ENCODE peak calls at places on chromosome 12, in eight cellular contexts. T is stomach, F is hepatocyte, B is psoas muscle, I is body of pancreas, V is fibroblast of lung, A is left ventricle myocardium inferior, W is cardiac muscle cell. H is an unnamed sample. For H3K9me3, the result is how much of the 10 kb centered on the place peaks cover.

GRCh38 chr12:3207174-3207573 is 130.0 kb downstream of the TSPAN9 start:
- DNase-seq in I (no peak), A (no peak), F (no peak), T (no peak), B (no peak), V (no peak), W (no peak), H (no peak)

GRCh38 chr12:132924356-132924755 is 31.8 kb downstream of the ZNF605 start:
- DNase-seq in W (no peak), F (no peak), B (no peak), I (no peak), T (no peak), V (no peak), A (no peak), H (no peak)

GRCh38 chr12:8914716-8915526 is 612 bp downstream of the PHC1 start:
- DNase-seq in B (peak), I (peak), A (peak), T (peak), F (peak), V (peak), W (peak), H (peak)

GRCh38 chr12:10366875-10367274 is 23.0 kb downstream of the KLRK1 start:
- DNase-seq in A (no peak), I (no peak), W (peak), B (no peak), T (no peak), V (no peak), F (peak), H (no peak)

GRCh38 chr12:65308601-65309071 is 30.2 kb downstream of the MSRB3 start:
- DNase-seq in F (no peak), T (no peak), A (no peak), W (peak), B (no peak), I (no peak), V (peak), H (no peak)

GRCh38 chr12:32671930-32672785 is 6.9 kb upstream of the DNM1L start:
- DNase-seq in B (no peak), A (no peak), I (peak), T (peak), F (peak), W (peak), V (peak), H (no peak)

GRCh38 chr12:20798561-20798960 is 11.9 kb upstream of the SLCO1B3 start:
- DNase-seq in V (peak), T (no peak), W (peak), F (peak), A (no peak), B (no peak), I (no peak), H (no peak)

GRCh38 chr12:62469704-62470103 is 3.1 kb downstream of the MON2 start:
- DNase-seq in W (no peak), I (no peak), A (no peak), T (no peak), B (no peak), F (no peak), V (no peak), H (no peak)

GRCh38 chr12:101414533-101415119 is 7.1 kb upstream of the ARL1 start:
- DNase-seq in I (peak), W (peak), B (no peak), A (no peak), F (peak), T (no peak), V (peak), H (no peak)

GRCh38 chr12:69933115-69933552 is 108.1 kb downstream of the MYRFL start:
- DNase-seq in F (no peak), T (no peak), A (no peak), I (no peak), V (no peak), W (no peak), B (no peak), H (no peak)

GRCh38 chr12:74365178-74365964 is 172.3 kb upstream of the ATXN7L3B start:
- DNase-seq in A (no peak), T (no peak), W (peak), B (no peak), F (peak), I (peak), V (peak), H (no peak)

GRCh38 chr12:98397323-98398105 is 117.9 kb upstream of the TMPO start:
- DNase-seq in I (peak), A (peak), T (peak), W (peak), V (peak), B (peak), F (peak), H (peak)

GRCh38 chr12:122094735-122095561 is 16.4 kb downstream of the MLXIP start:
- DNase-seq in A (no peak), W (peak), I (peak), V (no peak), F (no peak), T (no peak), B (no peak), H (no peak)

GRCh38 chr12:64383675-64384074 is 6.9 kb downstream of the C12orf56 start:
- DNase-seq in F (no peak), T (no peak), V (no peak), W (no peak), B (no peak), I (no peak), A (no peak), H (no peak)

GRCh38 chr12:712172-712863 is 40.1 kb upstream of the WNK1 start:
- DNase-seq in F (no peak), A (no peak), V (peak), W (peak), B (no peak), I (no peak), T (no peak), H (no peak)

GRCh38 chr12:54596526-54596946 is 8.1 kb upstream of the PPP1R1A start:
- DNase-seq in V (peak), A (peak), F (peak), B (peak), W (peak), T (peak), I (peak), H (no peak)

GRCh38 chr12:54926246-54926645 is 58.3 kb downstream of the TESPA1 start:
- DNase-seq in V (no peak), I (no peak), W (no peak), B (no peak), T (no peak), A (no peak), F (no peak), H (no peak)

GRCh38 chr12:26832817-26833691 is at the start of gene ITPR2:
- DNase-seq in A (peak), V (peak), B (peak), T (peak), F (peak), I (peak), W (peak), H (peak)

GRCh38 chr12:104605685-104606084 is 148.9 kb downstream of the CHST11 start:
- DNase-seq in F (no peak), V (peak), A (peak), W (no peak), B (peak), T (no peak), I (no peak), H (no peak)

GRCh38 chr12:6374028-6374780 is 1.2 kb downstream of the SCNN1A start:
- DNase-seq in V (no peak), I (no peak), B (no peak), A (no peak), F (no peak), W (no peak), T (no peak), H (no peak)

GRCh38 chr12:90939382-90939781 is 15.6 kb downstream of the CCER1 start:
- DNase-seq in V (peak), W (peak), F (no peak), B (no peak), I (no peak), A (no peak), T (no peak), H (no peak)

GRCh38 chr12:57237952-57238853 is 8.7 kb downstream of the SHMT2 start:
- DNase-seq in A (no peak), W (no peak), T (no peak), F (no peak), B (peak), I (peak), V (no peak), H (no peak)

DNA sequence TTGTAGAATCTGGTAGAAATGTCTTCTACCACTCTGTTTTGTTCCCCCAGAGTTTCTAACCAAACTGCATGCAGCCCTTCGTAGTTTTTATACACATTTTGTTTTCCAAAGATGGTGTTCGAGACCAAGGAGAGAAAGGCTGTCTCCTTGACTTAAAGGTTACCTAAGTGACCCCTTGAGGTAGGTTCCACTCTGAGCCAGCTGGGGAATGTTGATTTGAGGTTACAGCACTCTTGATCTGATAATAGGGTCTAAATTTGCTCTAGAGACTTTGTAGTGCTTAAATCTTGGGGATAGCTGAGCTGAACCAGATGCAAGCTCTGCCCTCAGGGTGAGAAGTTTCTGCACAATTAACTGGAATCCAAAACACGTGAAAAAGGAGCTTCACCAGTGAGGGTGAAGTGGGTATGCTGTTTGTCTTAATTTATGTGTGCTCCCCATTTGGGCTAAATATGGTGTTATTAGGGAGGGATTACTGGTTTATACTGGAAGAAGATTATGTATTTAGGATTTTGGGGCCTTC is 3.1 kb downstream of the TMBIM6 start:
- DNase-seq in I (no peak), F (no peak), V (no peak), T (no peak), W (no peak), A (no peak), B (no peak), H (no peak)
- H3K4me3 ChIP-seq in I (no peak), F (no peak), V (no peak), T (peak), W (no peak), A (peak), B (peak), H (no peak)

DNA sequence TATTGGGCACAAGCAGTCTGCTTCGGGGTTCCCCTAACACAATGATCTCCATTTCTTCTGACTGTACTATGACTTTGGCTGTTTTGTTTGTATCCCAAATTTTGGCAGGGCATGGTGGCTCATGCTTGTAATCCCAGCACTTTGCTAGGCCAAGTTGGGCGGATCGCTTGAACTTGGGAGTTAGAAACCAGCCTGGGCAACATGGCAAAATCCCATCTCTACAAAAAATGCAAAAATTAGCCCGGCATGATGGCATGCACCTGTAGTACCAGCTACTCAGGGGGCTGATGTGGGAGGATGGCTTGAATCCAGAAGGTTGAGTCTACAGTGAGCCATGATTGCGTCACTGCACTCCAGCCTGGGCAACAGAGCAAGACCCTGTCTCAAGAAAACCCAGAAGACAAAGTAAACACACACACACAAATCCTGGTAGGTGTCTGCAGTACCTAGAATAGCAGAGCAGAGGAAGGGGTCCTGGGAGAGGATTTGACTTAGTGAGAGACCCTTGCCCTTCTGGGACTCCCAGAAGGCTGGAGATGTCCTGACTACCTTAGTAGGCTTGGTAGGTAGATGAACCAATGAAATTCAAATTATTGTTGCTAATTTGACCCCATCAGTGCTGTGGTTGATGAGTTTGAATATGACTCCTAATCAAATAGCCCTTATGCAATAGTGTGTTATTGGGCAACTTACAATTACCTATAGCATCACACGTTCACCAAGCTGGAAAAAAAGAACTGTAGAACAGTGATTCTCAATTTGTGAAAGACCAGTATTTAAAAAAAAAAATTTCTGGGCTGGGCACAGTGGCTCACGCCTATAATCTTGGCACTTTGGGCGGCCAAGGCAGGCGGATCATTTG is 6.8 kb upstream of the AEBP2 start:
- DNase-seq in B (no peak), I (no peak), T (no peak), A (no peak), F (no peak), V (no peak), W (no peak), H (no peak)
- H3K27ac ChIP-seq in B (no peak), I (no peak), T (no peak), A (no peak), F (peak), V (peak), W (no peak), H (no peak)

GRCh38 chr12:30782316-30783173 is 27.8 kb upstream of the CAPRIN2 start:
- DNase-seq in B (peak), W (no peak), T (no peak), F (no peak), I (no peak), A (peak), V (no peak), H (no peak)

GRCh38 chr12:30784508-30784907 is 29.8 kb upstream of the CAPRIN2 start:
- DNase-seq in V (no peak), I (no peak), F (no peak), W (no peak), B (no peak), A (no peak), T (no peak), H (no peak)

GRCh38 chr12:30779578-30779977 is 24.8 kb upstream of the CAPRIN2 start:
- DNase-seq in W (no peak), V (no peak), T (no peak), B (no peak), I (no peak), A (no peak), F (no peak), H (no peak)

GRCh38 chr12:30785630-30786029 is 30.9 kb upstream of the CAPRIN2 start:
- DNase-seq in T (no peak), B (no peak), W (no peak), F (no peak), A (no peak), V (no peak), I (no peak), H (no peak)

DNA sequence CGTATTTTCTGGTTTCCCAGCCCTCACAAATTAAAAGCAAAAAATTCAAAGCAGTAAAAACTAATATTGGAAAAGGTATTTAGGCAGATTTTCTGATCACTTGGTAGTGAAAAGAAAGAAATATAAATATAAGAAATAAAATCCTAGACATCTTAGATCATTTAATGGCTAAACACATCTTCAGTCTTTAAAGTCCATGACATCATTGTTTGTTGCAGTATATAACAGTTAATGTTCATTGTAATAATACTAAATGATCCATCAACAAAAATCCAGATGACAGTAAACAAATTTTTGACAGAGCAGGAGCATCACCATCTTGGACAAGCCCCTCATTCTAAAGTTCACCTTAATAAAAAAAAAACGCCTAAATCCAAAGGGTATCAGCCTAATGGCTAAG is 29.2 kb upstream of the CAPRIN2 start:
- DNase-seq in V (no peak), A (no peak), T (no peak), W (no peak), B (no peak), F (no peak), I (no peak), H (no peak)
- H3K9me3 ChIP-seq in V (under half), A (under half), T (under half), W (under half), B (under half), F (under half), I (under half), H (under half)

GRCh38 chr12:128763395-128763794 is 60.4 kb downstream of the SLC15A4 start:
- DNase-seq in W (no peak), B (no peak), T (no peak), F (no peak), I (no peak), A (no peak), V (no peak), H (no peak)

GRCh38 chr12:128767518-128767917 is 56.2 kb downstream of the SLC15A4 start:
- DNase-seq in V (no peak), A (no peak), F (no peak), T (no peak), B (no peak), W (no peak), I (no peak), H (no peak)

GRCh38 chr12:128772249-128772648 is 51.5 kb downstream of the SLC15A4 start:
- DNase-seq in A (no peak), F (no peak), W (no peak), I (no peak), T (no peak), B (no peak), V (no peak), H (no peak)

GRCh38 chr12:128771681-128772080 is 52.1 kb downstream of the SLC15A4 start:
- DNase-seq in A (no peak), I (no peak), F (no peak), W (no peak), T (no peak), V (no peak), B (no peak), H (no peak)

GRCh38 chr12:128766738-128767501 is 56.8 kb downstream of the SLC15A4 start:
- DNase-seq in T (no peak), B (no peak), A (no peak), I (no peak), F (no peak), W (no peak), V (no peak), H (no peak)
- H3K4me3 ChIP-seq in T (no peak), B (no peak), A (no peak), I (no peak), F (no peak), W (no peak), V (no peak), H (no peak)

GRCh38 chr12:95492462-95492861 is 18.5 kb downstream of the METAP2 start:
- DNase-seq in A (no peak), W (no peak), V (no peak), T (no peak), F (no peak), B (no peak), I (no peak), H (no peak)
- H3K27ac ChIP-seq in A (no peak), W (no peak), V (no peak), T (no peak), F (no peak), B (no peak), I (no peak), H (no peak)